ENCODE peak calls at places on chromosomes 16 and 17, in six cellular contexts. T, S, A, X, Z and Q are unnamed samples.

GRCh38 chr17:78341559-78342437 is 18.1 kb downstream of the SOCS3 start:
- DNase-seq in T (peak), S (peak), A (peak), X (peak), Z (peak), Q (no peak)

GRCh38 chr17:27386206-27387075 is 69.8 kb upstream of the KSR1 start:
- DNase-seq in T (no peak), S (no peak), A (no peak), X (no peak), Z (no peak), Q (no peak)

GRCh38 chr17:6461246-6461645 is 17.0 kb downstream of the PIMREG start:
- DNase-seq in T (no peak), S (no peak), A (no peak), X (no peak), Z (no peak), Q (no peak)

GRCh38 chr16:397736-398332 is 835 bp downstream of the NME4 start:
- DNase-seq in T (peak), S (peak), A (peak), X (peak), Z (peak), Q (peak)

GRCh38 chr16:88309905-88310259 is 72.9 kb upstream of the ZNF469 start:
- DNase-seq in T (no peak), S (no peak), A (no peak), X (no peak), Z (no peak), Q (no peak)

GRCh38 chr17:80924111-80924806 is 67.4 kb upstream of the CHMP6 start:
- DNase-seq in T (no peak), S (no peak), A (no peak), X (no peak), Z (no peak), Q (no peak)

GRCh38 chr17:27418366-27418615 is 38.0 kb upstream of the KSR1 start:
- DNase-seq in T (no peak), S (no peak), A (no peak), X (no peak), Z (no peak), Q (no peak)

GRCh38 chr17:50365165-50365564 is 7.8 kb downstream of the MRPL27 start:
- DNase-seq in T (no peak), S (no peak), A (no peak), X (no peak), Z (no peak), Q (no peak)

GRCh38 chr17:4933646-4934045 is 1.6 kb downstream of the GP1BA start:
- DNase-seq in T (no peak), S (no peak), A (no peak), X (no peak), Z (no peak), Q (no peak)

GRCh38 chr16:67942510-67943255 is 1.2 kb downstream of the LCAT start:
- DNase-seq in T (no peak), S (no peak), A (no peak), X (no peak), Z (no peak), Q (no peak)

GRCh38 chr17:34811561-34811960 is 149.7 kb downstream of the CCT6B start:
- DNase-seq in T (no peak), S (no peak), A (no peak), X (no peak), Z (no peak), Q (no peak)

GRCh38 chr17:19718613-19719364 is 2.4 kb upstream of the SLC47A2 start:
- DNase-seq in T (no peak), S (peak), A (no peak), X (no peak), Z (no peak), Q (no peak)
- TF ChIP-seq CTCF in T (peak), S (no peak), A (peak), X (no peak), Z (peak), Q (no peak)

DNA sequence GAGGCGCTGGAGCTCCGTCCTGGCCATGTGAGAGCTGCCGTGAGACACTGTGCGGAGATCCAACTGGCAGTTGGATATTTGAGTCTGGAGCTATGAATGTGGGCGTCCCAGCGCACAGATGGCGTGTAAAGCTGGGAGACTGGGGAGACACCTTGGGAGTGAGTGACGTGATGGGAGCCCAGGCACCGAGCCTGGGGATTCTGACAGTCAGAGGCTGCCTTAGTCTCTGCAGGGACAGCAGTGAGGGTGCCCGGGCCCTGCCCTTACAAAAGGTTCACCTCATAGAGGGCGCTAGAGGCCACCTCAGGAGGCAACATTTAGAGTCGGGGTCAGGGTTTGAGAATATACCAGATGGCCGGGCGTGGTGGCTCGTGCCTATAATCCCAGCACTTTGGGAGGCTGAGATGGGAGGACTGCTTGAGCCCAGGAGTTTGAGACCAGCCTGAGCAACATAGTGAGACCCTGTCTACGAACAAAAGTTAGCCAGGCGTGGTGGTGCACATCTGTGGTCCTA is 194.1 kb upstream of the GSE1 start:
- DNase-seq in T (no peak), S (no peak), A (no peak), X (no peak), Z (no peak), Q (no peak)
- TF ChIP-seq CTCF in T (peak), S (no peak), A (no peak), X (no peak), Z (no peak), Q (peak)

GRCh38 chr17:31527606-31528005 is 136.1 kb downstream of the RAB11FIP4 start:
- DNase-seq in T (no peak), S (peak), A (no peak), X (no peak), Z (peak), Q (no peak)

GRCh38 chr17:31523862-31524730 is 132.6 kb downstream of the RAB11FIP4 start:
- DNase-seq in T (no peak), S (no peak), A (no peak), X (no peak), Z (no peak), Q (no peak)

GRCh38 chr17:31524926-31525800 is 133.7 kb downstream of the RAB11FIP4 start:
- DNase-seq in T (peak), S (peak), A (peak), X (peak), Z (peak), Q (peak)

GRCh38 chr17:31528291-31528874 is 136.9 kb downstream of the RAB11FIP4 start:
- DNase-seq in T (no peak), S (no peak), A (no peak), X (no peak), Z (no peak), Q (no peak)

GRCh38 chr17:31525801-31526549 is 134.5 kb downstream of the RAB11FIP4 start:
- DNase-seq in T (no peak), S (no peak), A (peak), X (peak), Z (no peak), Q (no peak)
- TF ChIP-seq CTCF in T (peak), S (no peak), A (peak), X (no peak), Z (peak), Q (peak)

GRCh38 chr17:65394811-65395472 is 166.5 kb downstream of the AXIN2 start:
- DNase-seq in T (no peak), S (no peak), A (no peak), X (no peak), Z (no peak), Q (no peak)

GRCh38 chr17:65393514-65393913 is 167.9 kb downstream of the AXIN2 start:
- DNase-seq in T (no peak), S (no peak), A (no peak), X (no peak), Z (no peak), Q (no peak)

GRCh38 chr17:65400701-65401100 is 160.7 kb downstream of the AXIN2 start:
- DNase-seq in T (no peak), S (no peak), A (no peak), X (no peak), Z (no peak), Q (no peak)

GRCh38 chr17:65398036-65398787 is 163.2 kb downstream of the AXIN2 start:
- DNase-seq in T (no peak), S (no peak), A (no peak), X (no peak), Z (no peak), Q (no peak)

DNA sequence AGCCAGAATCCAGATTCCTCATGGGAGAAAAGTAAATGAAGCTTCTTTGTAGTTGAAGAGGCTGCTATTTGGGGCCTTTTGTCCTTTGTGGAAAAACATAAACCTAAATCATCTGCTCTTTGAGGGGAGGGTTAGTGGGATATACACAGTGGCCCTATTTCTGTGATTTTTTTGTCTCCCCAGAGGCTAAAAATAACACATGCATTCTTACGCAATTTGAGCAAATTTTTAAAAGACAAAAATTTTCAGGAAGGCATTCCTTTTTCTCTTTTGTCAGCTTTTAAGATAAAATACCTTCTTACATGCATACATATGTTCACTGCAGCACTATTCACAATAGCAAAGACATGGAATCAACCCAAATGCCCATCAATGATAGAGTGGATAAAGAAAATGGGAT is 165.5 kb downstream of the AXIN2 start:
- DNase-seq in T (no peak), S (no peak), A (no peak), X (no peak), Z (no peak), Q (no peak)
- TF ChIP-seq CTCF in T (no peak), S (no peak), A (no peak), X (no peak), Z (no peak), Q (no peak)